ENCODE peak calls at places on chromosomes 16 and 17, in ten cellular contexts. E is AG09319; Q is germinal center; C is Right ventricle myocardium superior; N is esophagus squamous epithelium; T is globus pallidus; G is midbrain; K is activated naive CD4-positive, alpha-beta T cell treated with Interleukin-2 at 50 U/mL for 16 hours; L is hepatic stellate cell; B is activated CD8-positive, alpha-beta T cell treated with anti-CD3 and anti-CD28 coated beads, Interleukin-2, amount 10 ng/mL, durations not matched to agents 7 days and 5 days. U is an unnamed sample.

GRCh38 chr17:68906638-68907037 is 48.6 kb downstream of the ABCA8 start:
- DNase-seq in E (no peak), Q (no peak), G (peak), C (no peak), N (no peak), T (peak), L (no peak), K (no peak), B (no peak), U (no peak)

GRCh38 chr17:38724337-38724988 is 5.7 kb upstream of the CISD3 start:
- DNase-seq in G (peak), Q (no peak), L (no peak), N (no peak), C (peak), T (peak), E (no peak), B (no peak), K (no peak), U (no peak)

GRCh38 chr17:33204156-33204555 is 88.9 kb downstream of the ASIC2 start:
- DNase-seq in T (no peak), Q (no peak), K (no peak), G (no peak), B (no peak), C (no peak), E (no peak), L (no peak), N (no peak), U (no peak)

GRCh38 chr16:78638371-78638770 is 538.9 kb downstream of the WWOX start:
- DNase-seq in B (no peak), E (no peak), K (no peak), Q (no peak), C (no peak), T (no peak), N (no peak), L (no peak), G (no peak), U (no peak)

GRCh38 chr17:1289695-1290094 is 10.2 kb downstream of the TRARG1 start:
- DNase-seq in K (no peak), C (no peak), N (no peak), E (no peak), L (no peak), T (no peak), G (no peak), B (no peak), Q (no peak), U (no peak)

GRCh38 chr17:62998665-62999393 is 32.8 kb downstream of the TANC2 start:
- DNase-seq in N (no peak), T (no peak), K (no peak), E (no peak), L (no peak), B (no peak), C (no peak), G (no peak), Q (no peak), U (no peak)

GRCh38 chr16:19168173-19169080 is at the start of gene SYT17:
- DNase-seq in T (peak), Q (peak), N (no peak), E (no peak), C (peak), B (no peak), L (no peak), K (no peak), G (peak), U (peak)

GRCh38 chr17:63481488-63481870 is 4.6 kb downstream of the ACE start:
- DNase-seq in K (no peak), E (no peak), Q (no peak), T (no peak), B (no peak), N (no peak), L (no peak), C (no peak), G (no peak), U (no peak)

GRCh38 chr16:15457958-15458357 is 23.6 kb downstream of the BMERB1 start:
- DNase-seq in T (no peak), Q (no peak), E (no peak), L (no peak), B (no peak), N (no peak), C (no peak), G (no peak), K (no peak), U (no peak)

GRCh38 chr17:30597776-30598288 is 120.6 kb downstream of the GOSR1 start:
- DNase-seq in L (no peak), K (no peak), N (no peak), C (no peak), T (no peak), Q (no peak), G (no peak), B (no peak), E (no peak), U (no peak)

GRCh38 chr17:75238684-75239191 is 22.7 kb downstream of the GGA3 start:
- DNase-seq in K (peak), L (peak), E (no peak), T (peak), C (no peak), G (peak), N (no peak), Q (peak), B (peak), U (no peak)

GRCh38 chr17:81486174-81486810 is 26.3 kb downstream of the ACTG1 start:
- DNase-seq in N (no peak), T (no peak), L (no peak), C (no peak), Q (no peak), K (no peak), G (no peak), E (no peak), B (no peak), U (no peak)

GRCh38 chr17:65495255-65496060 is 66.0 kb downstream of the AXIN2 start:
- DNase-seq in E (no peak), B (peak), Q (no peak), C (no peak), T (no peak), L (no peak), K (peak), N (no peak), G (peak), U (peak)

GRCh38 chr17:57604771-57605733 is 140.0 kb downstream of the CCDC182 start:
- DNase-seq in Q (no peak), T (peak), C (peak), G (peak), K (peak), N (no peak), L (peak), B (peak), E (no peak), U (no peak)

GRCh38 chr17:52159159-52159809 is 770 bp upstream of the CA10 start:
- DNase-seq in E (no peak), Q (no peak), T (no peak), L (no peak), C (no peak), B (no peak), K (no peak), G (no peak), N (no peak), U (no peak)